ENCODE peak calls at places on chromosomes 4 and X, in seven cellular contexts. V is Panc1; T is CD8-positive, alpha-beta memory T cell; B is CD4-positive, alpha-beta T cell; O is IMR-90; M is transverse colon; H is suprapubic skin. I is an unnamed sample.
A peak's percentile ranks its signal among the peaks of the same experiment; 100 is the strongest.

GRCh38 chrX:147377728-147378127 is 534.0 kb upstream of the FMR1 start:
- DNase-seq in V (no peak), T (no peak), B (no peak), O (no peak), M (no peak), H (no peak), I (no peak)

GRCh38 chrX:26871967-26872366 is 591.2 kb downstream of the PPP4R3C start:
- DNase-seq in V (no peak), T (no peak), B (no peak), O (no peak), M (no peak), H (no peak), I (no peak)

GRCh38 chrX:2679534-2680485 is 11.3 kb upstream of the CD99 start:
- DNase-seq in V (no peak), T (no peak), B (no peak), O (peak; percentile 41), M (no peak), H (no peak), I (no peak)

GRCh38 chr4:167622481-167623240 is 388.4 kb upstream of the SPOCK3 start:
- DNase-seq in V (peak; percentile 17), T (no peak), B (no peak), O (peak; percentile 19), M (peak; percentile 19), H (no peak), I (peak; percentile 9)

GRCh38 chr4:57270350-57270749 is 160.2 kb upstream of the IGFBP7 start:
- DNase-seq in V (no peak), T (no peak), B (no peak), O (no peak), M (no peak), H (no peak), I (no peak)

GRCh38 chr4:106496066-106496465 is 127.5 kb upstream of the GIMD1 start:
- DNase-seq in V (no peak), T (no peak), B (no peak), O (no peak), M (no peak), H (no peak), I (no peak)

GRCh38 chr4:79141530-79141929 is 184.3 kb downstream of the NAA11 start:
- DNase-seq in V (no peak), T (no peak), B (no peak), O (peak; percentile 1), M (no peak), H (no peak), I (no peak)

GRCh38 chr4:101044766-101045165 is 302.6 kb downstream of the PPP3CA start:
- DNase-seq in V (no peak), T (no peak), B (no peak), O (no peak), M (no peak), H (no peak), I (no peak)

GRCh38 chr4:98363431-98363830 is 102.2 kb downstream of the RAP1GDS1 start:
- DNase-seq in V (no peak), T (no peak), B (no peak), O (no peak), M (no peak), H (no peak), I (no peak)

GRCh38 chr4:27186710-27187109 is 326.1 kb downstream of the STIM2 start:
- DNase-seq in V (no peak), T (no peak), B (no peak), O (no peak), M (no peak), H (no peak), I (no peak)

GRCh38 chr4:27194599-27194998 is 334.0 kb downstream of the STIM2 start:
- DNase-seq in V (no peak), T (no peak), B (no peak), O (no peak), M (no peak), H (no peak), I (no peak)

GRCh38 chr4:27184508-27185155 is 324.0 kb downstream of the STIM2 start:
- DNase-seq in V (no peak), T (no peak), B (no peak), O (no peak), M (no peak), H (no peak), I (no peak)

GRCh38 chr4:27187786-27188185 is 327.1 kb downstream of the STIM2 start:
- DNase-seq in V (no peak), T (no peak), B (no peak), O (no peak), M (no peak), H (no peak), I (no peak)

DNA sequence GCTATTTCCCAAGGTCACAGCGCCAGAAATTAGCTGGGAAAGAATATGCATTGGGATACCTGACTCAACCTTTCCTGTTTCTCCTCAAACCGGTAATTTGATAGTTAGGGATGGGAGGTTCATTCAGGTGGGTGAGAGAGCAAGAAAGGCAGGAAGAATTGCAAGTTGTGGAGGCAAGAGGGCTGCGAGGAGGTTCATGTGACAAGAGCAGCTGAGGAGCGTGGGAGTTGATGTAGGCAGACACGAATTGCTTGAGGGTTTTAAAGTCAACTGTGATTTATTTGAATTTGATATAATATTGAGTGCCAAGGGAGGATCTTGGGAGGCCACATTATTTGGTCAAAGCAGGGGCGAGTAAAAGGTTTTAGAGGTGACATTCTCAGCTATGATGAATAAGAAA is 329.0 kb downstream of the STIM2 start:
- DNase-seq in V (no peak), T (no peak), B (no peak), O (no peak), M (no peak), H (no peak), I (peak; percentile 50)
- H3K27ac ChIP-seq in V (no peak overlapping the region), T (no peak overlapping the region), B (no peak overlapping the region), O (no peak overlapping the region), M (no peak overlapping the region), H (no peak overlapping the region), I (no peak overlapping the region)

GRCh38 chrX:13008189-13008533 is 33.3 kb downstream of the TMSB4X start:
- DNase-seq in V (no peak), T (no peak), B (no peak), O (peak; percentile 34), M (no peak), H (no peak), I (no peak)

GRCh38 chrX:13005671-13006473 is 31.0 kb downstream of the TMSB4X start:
- DNase-seq in V (no peak), T (no peak), B (peak; percentile 26), O (peak; percentile 70), M (no peak), H (no peak), I (no peak)

GRCh38 chrX:13009256-13009655 is 34.3 kb downstream of the TMSB4X start:
- DNase-seq in V (no peak), T (no peak), B (no peak), O (no peak), M (no peak), H (no peak), I (no peak)

GRCh38 chrX:13008851-13009250 is 33.9 kb downstream of the TMSB4X start:
- DNase-seq in V (no peak), T (no peak), B (no peak), O (no peak), M (no peak), H (no peak), I (no peak)

GRCh38 chrX:13007519-13008188 is 32.7 kb downstream of the TMSB4X start:
- DNase-seq in V (no peak), T (no peak), B (no peak), O (peak; percentile 33), M (no peak), H (no peak), I (no peak)
- H3K27ac ChIP-seq in V (peak overlapping the region; percentile 69), T (no peak overlapping the region), B (no peak overlapping the region), O (peak overlapping the region; percentile 26), M (peak overlapping the region; percentile 52), H (no peak overlapping the region), I (no peak overlapping the region)

DNA sequence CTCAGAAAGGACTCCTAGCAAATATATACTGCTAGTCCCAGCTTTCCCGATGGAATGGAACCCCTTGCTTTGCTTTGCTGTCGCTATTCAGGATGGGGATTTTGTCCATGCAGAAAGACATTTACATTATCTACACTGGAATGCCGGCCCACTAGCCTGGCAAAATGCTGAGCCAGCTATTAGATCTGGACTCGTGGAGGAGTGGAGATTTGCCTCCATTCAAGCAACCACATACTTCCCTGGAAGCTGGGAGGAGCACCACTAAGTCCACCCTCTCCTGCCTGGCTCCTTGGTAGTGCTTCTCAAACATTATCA is 24.1 kb upstream of the APLN start:
- DNase-seq in V (no peak), T (no peak), B (no peak), O (no peak), M (no peak), H (no peak), I (no peak)
- H3K27ac ChIP-seq in V (peak overlapping the region; percentile 82), T (no peak overlapping the region), B (peak overlapping the region; percentile 10), O (no peak overlapping the region), M (peak overlapping the region; percentile 90), H (peak overlapping the region; percentile 78), I (peak overlapping the region; percentile 18)

DNA sequence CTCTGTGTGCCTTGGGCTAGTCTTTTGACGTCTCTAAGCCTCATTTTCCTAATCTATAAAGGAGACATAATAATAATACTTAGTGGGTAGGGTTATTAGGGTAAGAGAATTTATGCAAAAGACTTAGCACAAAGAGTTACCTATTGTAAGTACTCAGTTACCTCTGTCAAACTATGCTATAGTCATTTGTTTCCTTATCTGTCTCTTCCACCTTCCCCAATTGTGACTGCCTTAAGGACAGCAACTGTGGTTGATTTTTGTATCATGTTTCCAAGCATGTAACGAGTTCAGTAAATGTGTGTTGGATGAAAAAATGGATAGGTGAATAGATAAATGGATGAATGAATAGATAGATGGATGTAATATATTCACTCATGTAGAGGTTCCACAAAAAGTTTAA is 48.1 kb downstream of the WDR19 start:
- DNase-seq in V (no peak), T (no peak), B (no peak), O (no peak), M (no peak), H (no peak), I (no peak)
- H3K27ac ChIP-seq in V (no peak overlapping the region), T (no peak overlapping the region), B (no peak overlapping the region), O (no peak overlapping the region), M (no peak overlapping the region), H (no peak overlapping the region), I (no peak overlapping the region)

I was measured in caudate nucleus.